ENCODE peak calls at places on chromosomes 12 and 14, in six cellular contexts. H is astrocyte; E is bronchial epithelial cell; I is CD8-positive, alpha-beta T cell; X is left ventricle myocardium inferior; J is lower lobe of right lung. R is an unnamed sample.

GRCh38 chr14:99733221-99733550 is 49.1 kb downstream of the CYP46A1 start:
- DNase-seq in H (no peak), E (no peak), I (no peak), X (no peak), J (no peak), R (no peak)

GRCh38 chr12:126493366-126494108 is 1428.3 kb downstream of the AACS start:
- DNase-seq in H (peak; percentile 42), E (peak; percentile 33), I (no peak), X (no peak), J (no peak), R (no peak)

GRCh38 chr14:21044106-21044618 is 2.0 kb downstream of the RNASE7 start:
- DNase-seq in H (no peak), E (no peak), I (no peak), X (peak; percentile 27), J (peak; percentile 57), R (no peak)

GRCh38 chr14:103706551-103707328 is 8.5 kb downstream of the XRCC3 start:
- DNase-seq in H (no peak), E (no peak), I (no peak), X (no peak), J (no peak), R (no peak)

GRCh38 chr12:1993871-1994371 is 10.3 kb downstream of the DCP1B start:
- DNase-seq in H (peak; percentile 85), E (peak; percentile 66), I (no peak), X (no peak), J (no peak), R (peak; percentile 52)

GRCh38 chr14:21081521-21082184 is 11.5 kb downstream of the ARHGEF40 start:
- DNase-seq in H (no peak), E (no peak), I (no peak), X (no peak), J (no peak), R (no peak)

GRCh38 chr14:55153951-55154350 is 24.9 kb downstream of the LGALS3 start:
- DNase-seq in H (no peak), E (no peak), I (no peak), X (no peak), J (no peak), R (no peak)

GRCh38 chr14:99230271-99231141 is 41.5 kb downstream of the BCL11B start:
- DNase-seq in H (no peak), E (peak; percentile 25), I (peak; percentile 93), X (no peak), J (peak; percentile 44), R (no peak)

GRCh38 chr12:123952037-123952436 is 20.6 kb downstream of the CCDC92 start:
- DNase-seq in H (no peak), E (peak; percentile 38), I (no peak), X (no peak), J (no peak), R (no peak)

GRCh38 chr14:102935756-102936155 is 13.3 kb downstream of the AMN start:
- DNase-seq in H (no peak), E (no peak), I (no peak), X (no peak), J (no peak), R (no peak)

GRCh38 chr14:69287096-69287991 is 27.4 kb downstream of the GALNT16 start:
- DNase-seq in H (peak; percentile 31), E (no peak), I (no peak), X (no peak), J (no peak), R (no peak)
- TF ChIP-seq CTCF in H (no peak), E (no peak), I (no peak), X (no peak), J (no peak), R (no peak)

GRCh38 chr12:67661311-67662011 is 12.9 kb downstream of the DYRK2 start:
- DNase-seq in H (peak; percentile 80), E (peak; percentile 25), I (no peak), X (no peak), J (no peak), R (peak; percentile 73)
- H3K4me3 ChIP-seq in H (no peak overlapping the region), E (no peak overlapping the region), I (no peak overlapping the region), X (no peak overlapping the region), J (no peak overlapping the region), R (no peak overlapping the region)

DNA sequence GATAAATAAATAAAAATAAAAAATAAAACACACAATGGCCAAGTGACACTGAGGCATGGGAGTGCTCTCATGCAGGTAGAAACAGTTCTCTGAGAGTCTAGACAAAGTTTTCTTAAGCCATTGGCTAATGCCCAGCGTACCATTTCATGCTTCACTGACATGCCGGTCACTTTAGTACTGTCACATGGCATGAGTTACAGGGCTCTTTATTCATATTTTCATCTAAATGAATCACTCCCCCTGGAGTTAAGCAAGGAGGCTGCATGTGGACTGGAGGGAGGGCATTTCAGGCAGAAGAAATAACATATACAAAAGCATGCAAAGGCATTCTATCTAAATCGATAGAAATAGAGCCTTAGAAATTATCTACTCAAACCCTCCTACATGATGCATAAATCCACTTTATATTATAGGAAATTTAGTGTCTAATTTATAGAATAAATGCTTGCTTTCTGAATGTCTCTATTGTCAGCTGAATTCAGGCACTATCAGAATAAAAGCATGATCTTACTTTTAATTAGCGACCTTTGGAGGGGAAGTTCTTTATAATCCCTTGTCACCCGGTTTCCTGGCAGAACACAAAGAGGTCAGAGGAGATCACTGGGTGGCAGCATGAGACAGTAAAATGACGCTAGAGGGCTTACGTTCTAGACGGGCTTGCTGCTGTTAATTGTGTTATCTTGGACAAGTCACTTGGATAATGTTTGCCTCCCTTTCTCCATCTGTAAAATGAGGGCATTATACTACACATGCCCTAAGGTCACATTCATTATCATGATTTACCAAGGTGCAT is 17.5 kb downstream of the DYRK4 start:
- DNase-seq in H (no peak), E (peak; percentile 13), I (no peak), X (no peak), J (no peak), R (peak; percentile 49)
- TF ChIP-seq CTCF in H (peak; percentile 29), E (no peak), I (no peak), X (peak; percentile 22), J (peak; percentile 30), R (no peak)

GRCh38 chr12:121795029-121795977 is 1.8 kb upstream of the RHOF start:
- DNase-seq in H (no peak), E (peak; percentile 71), I (peak; percentile 79), X (peak; percentile 89), J (peak; percentile 90), R (peak; percentile 72)
- H3K4me3 ChIP-seq in H (peak overlapping the region; percentile 54), E (no peak overlapping the region), I (no peak overlapping the region), X (peak overlapping the region; percentile 81), J (peak overlapping the region; percentile 68), R (peak overlapping the region; percentile 35)

GRCh38 chr14:25406818-25407217 is 356.9 kb upstream of the STXBP6 start:
- DNase-seq in H (no peak), E (peak; percentile 29), I (no peak), X (no peak), J (no peak), R (no peak)
- TF ChIP-seq CTCF in H (peak; percentile 44), E (peak; percentile 49), I (no peak), X (peak; percentile 55), J (peak; percentile 35), R (peak; percentile 39)

DNA sequence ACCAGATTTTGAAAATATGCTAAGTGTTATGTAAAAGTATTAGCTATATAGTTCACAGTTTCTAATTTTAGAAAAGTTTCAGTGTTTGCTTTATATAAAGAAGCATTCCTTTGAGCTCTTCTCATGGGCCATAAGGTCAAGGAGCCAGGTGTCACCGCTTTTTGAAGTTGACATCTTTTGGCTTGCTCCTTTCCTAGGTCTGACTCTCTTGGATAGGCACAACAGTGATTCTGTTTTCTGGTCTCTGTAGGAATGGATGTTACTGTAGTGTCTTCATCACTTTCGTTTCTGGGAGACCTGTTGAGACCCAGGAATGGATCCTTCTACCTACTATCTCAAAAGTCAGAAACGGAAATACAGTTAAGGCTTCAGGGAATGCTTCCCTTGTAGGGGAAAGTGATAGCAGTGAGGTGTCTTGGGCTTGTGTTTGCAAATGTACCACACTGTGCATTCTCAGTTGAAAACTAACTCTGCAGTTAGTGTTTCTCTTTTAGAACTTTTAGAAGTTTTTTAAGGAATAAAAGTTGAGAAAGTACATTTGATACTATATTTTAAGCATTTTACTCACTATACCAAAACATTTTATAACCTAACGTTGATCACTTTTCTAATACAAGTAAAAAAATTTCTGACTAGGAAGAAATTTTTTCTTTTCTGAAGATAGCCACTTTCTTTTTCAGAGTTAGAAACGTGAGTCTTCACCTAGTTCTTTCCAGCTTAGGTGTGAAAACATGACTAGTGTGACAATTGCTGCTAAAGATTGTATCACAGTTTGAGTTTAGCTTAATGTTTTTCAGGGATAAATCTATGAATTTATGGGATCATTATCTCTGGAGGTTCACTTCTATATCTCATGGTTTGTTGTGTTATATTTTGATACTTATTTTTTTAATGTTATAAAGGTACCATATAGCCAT is 20.8 kb downstream of the VRK1 start:
- DNase-seq in H (no peak), E (no peak), I (no peak), X (no peak), J (no peak), R (no peak)
- H3K4me3 ChIP-seq in H (no peak overlapping the region), E (no peak overlapping the region), I (no peak overlapping the region), X (no peak overlapping the region), J (no peak overlapping the region), R (no peak overlapping the region)

DNA sequence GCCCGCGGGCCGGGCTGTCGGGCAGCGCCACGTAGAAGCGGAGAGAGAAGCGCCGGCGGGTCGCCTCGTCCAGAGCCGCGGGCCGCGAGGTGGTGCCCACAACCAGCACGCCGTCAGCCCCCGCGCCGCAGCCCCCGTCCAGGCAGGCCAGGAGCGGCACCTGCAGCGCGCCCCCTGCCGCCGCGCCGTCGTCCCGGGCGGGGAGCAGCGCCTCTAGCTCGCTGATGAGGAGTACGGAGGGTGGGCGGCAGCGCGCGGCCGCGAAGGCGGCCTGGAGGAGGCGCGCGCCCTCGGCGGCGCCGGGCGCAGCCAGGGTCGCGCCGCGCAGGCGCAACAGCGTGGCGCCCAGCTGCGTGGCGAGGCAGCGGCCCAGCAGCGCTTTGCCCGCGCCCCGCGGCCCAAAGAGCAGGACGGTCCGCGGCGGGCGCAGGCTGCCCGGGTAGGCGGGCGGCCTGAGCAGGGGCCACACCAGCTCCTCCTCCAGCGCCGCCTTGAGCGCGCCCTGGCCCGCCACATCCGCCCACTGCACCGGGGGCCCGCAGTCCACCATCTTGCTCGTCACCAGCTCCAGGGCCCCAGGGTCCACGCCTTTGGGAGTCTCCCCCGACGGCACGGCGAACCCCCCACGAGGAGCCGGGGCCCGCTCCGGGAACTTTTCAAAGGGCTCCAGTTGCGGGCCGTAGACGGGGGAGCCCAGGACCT is 27.6 kb downstream of the FIGNL2 start:
- DNase-seq in H (peak; percentile 51), E (no peak), I (peak; percentile 80), X (peak; percentile 73), J (peak; percentile 78), R (no peak)
- TF ChIP-seq CTCF in H (no peak), E (peak; percentile 24), I (peak; percentile 62), X (peak; percentile 43), J (peak; percentile 28), R (no peak)

GRCh38 chr12:109458086-109458485 is 19.0 kb downstream of the KCTD10 start:
- DNase-seq in H (peak; percentile 87), E (no peak), I (no peak), X (no peak), J (no peak), R (peak; percentile 60)

GRCh38 chr12:109461049-109461845 is 15.9 kb downstream of the KCTD10 start:
- DNase-seq in H (peak; percentile 57), E (no peak), I (no peak), X (peak; percentile 33), J (peak; percentile 71), R (peak; percentile 48)

GRCh38 chr12:109458771-109459208 is 18.3 kb downstream of the KCTD10 start:
- DNase-seq in H (peak; percentile 44), E (no peak), I (no peak), X (no peak), J (no peak), R (no peak)

GRCh38 chr12:109460538-109460937 is 16.6 kb downstream of the KCTD10 start:
- DNase-seq in H (no peak), E (no peak), I (no peak), X (no peak), J (peak; percentile 94), R (no peak)

GRCh38 chr12:109459247-109459646 is 17.9 kb downstream of the KCTD10 start:
- DNase-seq in H (peak; percentile 36), E (no peak), I (no peak), X (no peak), J (no peak), R (no peak)
- H3K4me3 ChIP-seq in H (no peak overlapping the region), E (no peak overlapping the region), I (no peak overlapping the region), X (no peak overlapping the region), J (no peak overlapping the region), R (no peak overlapping the region)